ENCODE peak calls at places on chromosomes 3 and 15, in four cellular contexts. Y is uterus, B is spleen, X is ovary. P is an unnamed sample.

GRCh38 chr3:17412950-17413530 is 329.4 kb downstream of the TBC1D5 start:
- DNase-seq in B (no peak), X (no peak), Y (no peak), P (no peak)

GRCh38 chr3:141959921-141960554 is 83.6 kb downstream of the ATP1B3 start:
- DNase-seq in Y (no peak), X (peak; percentile 37), B (no peak), P (no peak)

GRCh38 chr3:120741837-120742197 is 499 bp downstream of the RABL3 start:
- DNase-seq in B (no peak), Y (no peak), X (no peak), P (no peak)

GRCh38 chr3:143835312-143835711 is 13.0 kb downstream of the SLC9A9 start:
- DNase-seq in B (no peak), Y (no peak), X (no peak), P (no peak)

GRCh38 chr15:39124925-39125625 is 455.8 kb upstream of the THBS1 start:
- DNase-seq in X (no peak), B (no peak), Y (no peak), P (no peak)

GRCh38 chr3:97825101-97825500 is 3.3 kb downstream of the CRYBG3 start:
- DNase-seq in Y (no peak), X (no peak), B (no peak), P (no peak)

GRCh38 chr3:129688310-129688895 is 81.9 kb upstream of the PLXND1 start:
- DNase-seq in Y (peak; percentile 68), B (no peak), X (peak; percentile 81), P (peak; percentile 25)

GRCh38 chr15:78003539-78004008 is 73.9 kb downstream of the TBC1D2B start:
- DNase-seq in X (no peak), Y (no peak), B (no peak), P (no peak)

GRCh38 chr15:66746231-66746605 is 44.2 kb downstream of the SMAD6 start:
- DNase-seq in X (peak; percentile 30), B (no peak), Y (no peak), P (no peak)

GRCh38 chr3:72353236-72354105 is 494.8 kb downstream of the SHQ1 start:
- DNase-seq in Y (no peak), X (no peak), B (peak; percentile 53), P (no peak)

GRCh38 chr3:72997421-72997961 is 880 bp downstream of the PPP4R2 start:
- DNase-seq in Y (no peak), B (no peak), X (no peak), P (peak; percentile 42)

GRCh38 chr15:90435652-90436337 is 47.8 kb downstream of the IQGAP1 start:
- DNase-seq in Y (no peak), B (no peak), X (no peak), P (no peak)

GRCh38 chr15:90436952-90437351 is 48.9 kb downstream of the IQGAP1 start:
- DNase-seq in X (no peak), B (no peak), Y (no peak), P (no peak)

GRCh38 chr15:90441011-90441410 is 53.0 kb downstream of the IQGAP1 start:
- DNase-seq in Y (no peak), B (no peak), X (no peak), P (no peak)

GRCh38 chr15:90439946-90440345 is 51.9 kb downstream of the IQGAP1 start:
- DNase-seq in X (no peak), Y (no peak), B (no peak), P (no peak)

GRCh38 chr15:90437516-90437915 is 49.5 kb downstream of the IQGAP1 start:
- DNase-seq in X (no peak), B (no peak), Y (no peak), P (no peak)
- H3K27ac ChIP-seq in X (no peak overlapping the region), B (no peak overlapping the region), Y (no peak overlapping the region), P (no peak overlapping the region)

DNA sequence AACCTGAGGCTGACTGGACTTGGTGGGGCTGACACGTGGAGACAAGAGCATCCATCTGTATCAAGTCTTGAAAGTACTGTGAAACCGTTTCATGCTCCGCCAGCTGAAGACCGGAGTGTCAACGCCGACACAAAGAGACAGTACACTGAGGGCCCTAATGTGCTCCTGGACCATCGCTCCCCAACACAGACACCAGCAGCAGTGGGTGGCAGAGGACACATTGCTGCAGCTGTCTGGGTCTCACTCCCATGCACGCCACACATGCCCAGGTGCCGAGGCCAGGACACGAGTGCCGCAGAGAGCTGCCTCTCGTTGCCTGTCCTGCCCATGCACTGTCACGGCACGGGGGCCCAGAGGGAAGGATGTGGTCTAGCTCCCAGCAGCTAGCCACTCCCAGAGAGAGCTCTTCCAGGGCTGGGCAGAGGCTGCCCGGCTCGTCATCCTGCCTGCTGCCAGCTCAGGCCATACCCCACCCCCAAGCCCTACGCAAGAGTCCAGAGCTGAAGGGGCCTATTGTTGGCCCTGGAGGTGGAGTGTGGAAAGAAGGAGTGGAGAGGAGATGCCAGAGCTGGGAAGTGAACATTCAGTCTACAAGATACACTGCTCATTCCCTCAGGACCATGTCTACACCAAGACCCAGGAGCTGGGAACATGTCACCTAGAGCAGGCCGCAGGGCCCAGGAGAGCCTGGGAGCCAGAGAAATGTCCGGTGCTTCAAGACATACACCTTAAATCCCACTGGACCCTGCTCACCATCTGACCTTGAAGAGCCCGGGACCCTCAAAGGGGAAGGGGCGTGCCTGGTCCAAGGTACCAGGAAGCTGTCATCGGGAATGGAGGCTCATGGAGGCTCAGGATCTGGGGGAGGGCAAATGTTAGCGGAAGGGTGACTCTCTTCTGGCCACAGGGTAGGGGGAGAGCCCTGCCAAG is 7.7 kb downstream of the TNK2 start:
- DNase-seq in Y (no peak), B (peak; percentile 94), X (no peak), P (peak; percentile 49)
- TF ChIP-seq POLR2A in Y (no peak), B (no peak), X (no peak), P (peak; percentile 84)

GRCh38 chr15:47620960-47621681 is 96.2 kb upstream of the SEMA6D start:
- DNase-seq in X (no peak), B (no peak), Y (no peak), P (no peak)
- H3K4me3 ChIP-seq in X (no peak overlapping the region), B (no peak overlapping the region), Y (no peak overlapping the region), P (no peak overlapping the region)

GRCh38 chr3:16113704-16114103 is 60.8 kb upstream of the GALNT15 start:
- DNase-seq in X (no peak), Y (no peak), B (no peak), P (no peak)
- H3K27ac ChIP-seq in X (no peak overlapping the region), Y (peak overlapping the region; percentile 35), B (peak overlapping the region; percentile 79), P (peak overlapping the region; percentile 56)

DNA sequence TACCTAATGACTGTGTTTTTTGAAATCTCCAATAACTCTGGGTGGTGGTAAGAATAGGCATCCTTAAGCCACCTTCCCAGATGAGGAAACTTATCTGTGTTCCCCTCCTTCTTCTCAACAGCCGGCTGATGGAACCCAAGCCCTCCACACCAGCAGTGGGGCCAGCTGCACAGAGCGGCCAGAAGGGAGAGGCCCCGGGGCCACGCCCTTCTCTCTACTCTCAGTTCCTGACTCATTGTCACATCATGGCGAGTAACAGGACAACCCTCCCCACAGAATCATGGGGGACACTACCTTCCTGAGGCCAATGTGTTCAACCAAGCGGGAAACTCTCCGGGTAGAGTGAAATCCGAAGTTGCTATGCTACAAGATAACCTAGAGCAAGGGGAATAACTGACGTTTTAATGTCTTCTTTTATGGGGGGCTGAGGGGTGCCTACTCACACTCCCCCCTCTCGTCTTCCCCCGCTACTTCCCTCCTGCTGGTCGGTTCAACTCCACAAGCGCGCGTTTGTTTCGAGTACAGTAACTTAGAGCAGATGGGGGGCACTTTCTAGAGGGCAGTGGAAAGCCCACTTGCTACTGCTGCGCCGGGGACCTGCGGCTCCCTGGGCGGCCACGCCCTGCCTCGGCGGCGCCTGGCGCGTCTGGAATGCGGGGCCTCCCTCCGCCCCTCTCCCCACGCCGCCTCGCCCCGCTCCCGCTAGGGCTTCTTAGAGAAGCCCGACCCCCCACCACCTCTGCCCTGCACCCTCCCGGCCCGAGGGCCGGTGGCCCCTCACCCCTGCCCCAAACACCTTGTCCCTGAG is 618 bp downstream of the ANXA2 start:
- DNase-seq in B (peak; percentile 85), Y (peak; percentile 60), X (peak; percentile 61), P (peak; percentile 62)
- TF ChIP-seq POLR2A in B (no peak), Y (no peak), X (peak; percentile 19), P (no peak)

GRCh38 chr3:74124716-74125115 is 489.7 kb downstream of the CNTN3 start:
- DNase-seq in B (no peak), X (no peak), Y (no peak), P (no peak)

GRCh38 chr3:74122281-74122680 is 492.2 kb downstream of the CNTN3 start:
- DNase-seq in X (no peak), B (no peak), Y (no peak), P (no peak)

GRCh38 chr3:74119221-74119620 is 494.5 kb upstream of the PDZRN3 start:
- DNase-seq in Y (no peak), B (no peak), X (no peak), P (no peak)

GRCh38 chr3:74127261-74127660 is 487.2 kb downstream of the CNTN3 start:
- DNase-seq in Y (no peak), B (no peak), X (no peak), P (no peak)

GRCh38 chr3:74121761-74122160 is 492.7 kb downstream of the CNTN3 start:
- DNase-seq in B (no peak), X (no peak), Y (no peak), P (no peak)
- H3K4me3 ChIP-seq in B (no peak overlapping the region), X (no peak overlapping the region), Y (no peak overlapping the region), P (no peak overlapping the region)

DNA sequence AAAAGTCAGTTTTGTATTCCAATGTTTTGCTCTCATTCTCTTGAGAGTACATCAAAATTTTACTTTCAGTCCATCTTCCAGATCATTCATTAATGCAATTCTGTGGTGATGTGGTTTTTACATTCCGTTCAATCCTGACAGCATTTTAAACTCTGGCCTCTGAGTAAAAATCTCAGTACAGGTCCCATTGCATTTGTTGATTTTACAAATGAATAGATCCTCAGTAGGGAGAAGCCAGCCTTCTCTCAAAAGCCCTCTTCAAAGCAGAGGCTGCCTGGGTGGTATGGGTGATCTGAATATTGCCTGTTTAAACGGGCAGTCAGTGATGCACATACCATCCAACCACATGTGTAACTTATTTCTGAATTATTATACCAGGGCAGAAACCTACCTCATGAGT is 72.5 kb upstream of the TSC22D2 start:
- DNase-seq in X (no peak), Y (no peak), B (no peak), P (no peak)
- H3K27ac ChIP-seq in X (no peak overlapping the region), Y (no peak overlapping the region), B (no peak overlapping the region), P (no peak overlapping the region)

DNA sequence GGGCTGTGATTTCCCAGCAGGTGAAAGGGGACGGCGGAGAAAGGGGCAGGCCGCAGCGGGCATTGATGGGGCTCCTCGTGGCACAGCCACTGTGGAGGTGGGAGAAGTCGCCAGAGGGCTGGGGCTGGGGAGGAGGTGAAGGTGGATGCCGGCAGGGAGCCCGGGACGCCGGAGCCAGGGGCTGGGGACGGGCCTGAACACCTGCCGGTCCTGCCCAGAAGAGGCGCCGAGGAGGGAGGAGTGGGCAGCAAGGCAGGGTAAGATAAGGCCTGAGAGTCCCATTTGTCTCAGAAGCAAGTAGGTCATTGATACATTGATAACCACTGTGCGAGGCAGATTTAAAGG is 571 bp upstream of the RARRES1 start:
- DNase-seq in Y (no peak), X (no peak), B (no peak), P (no peak)
- TF ChIP-seq POLR2A in Y (no peak), X (no peak), B (no peak), P (no peak)

GRCh38 chr3:127674099-127674792 is 1.5 kb downstream of the ABTB1 start:
- DNase-seq in X (peak; percentile 25), Y (no peak), B (peak; percentile 78), P (no peak)
- H3K4me3 ChIP-seq in X (peak overlapping the region; percentile 81), Y (peak overlapping the region; percentile 49), B (peak overlapping the region; percentile 94), P (peak overlapping the region; percentile 72)